ENCODE peak calls at places on chromosome 21, in five cellular contexts. Z is BE2C; C is fibroblast of mammary gland; O is stimulated activated CD4-positive, alpha-beta T cell treated with anti-CD3 and anti-CD28 coated beads, Interleukin-1b, Interleukin-23, amount 100 ng/mL, for 24 hours; R is IMR-90. T is an unnamed sample.

GRCh38 chr21:44865561-44866280 is 7.8 kb downstream of the PTTG1IP start:
- DNase-seq in R (no peak), O (no peak), C (peak), Z (no peak), T (no peak)

GRCh38 chr21:46093668-46094400 is 4.1 kb upstream of the COL6A2 start:
- DNase-seq in C (no peak), O (no peak), Z (no peak), R (no peak), T (no peak)

GRCh38 chr21:30831194-30831765 is 1.7 kb upstream of the KRTAP7-1 start:
- DNase-seq in Z (peak), O (peak), R (no peak), C (peak), T (no peak)

GRCh38 chr21:16113052-16113715 is 383.4 kb downstream of the USP25 start:
- DNase-seq in C (peak), Z (no peak), R (peak), O (no peak), T (peak)

GRCh38 chr21:29346771-29347170 is 48.0 kb downstream of the BACH1 start:
- DNase-seq in O (no peak), C (no peak), Z (no peak), R (no peak), T (no peak)

GRCh38 chr21:16040601-16041000 is 310.8 kb downstream of the USP25 start:
- DNase-seq in Z (no peak), C (peak), R (peak), O (no peak), T (peak)

GRCh38 chr21:27476696-27477095 is 509.8 kb upstream of the ADAMTS5 start:
- DNase-seq in O (no peak), C (peak), R (peak), Z (no peak), T (peak)

GRCh38 chr21:42593815-42594157 is 59.6 kb upstream of the PDE9A start:
- DNase-seq in O (no peak), R (no peak), C (no peak), Z (no peak), T (no peak)

GRCh38 chr21:34519013-34519412 is 7.0 kb upstream of the KCNE1 start:
- DNase-seq in R (no peak), Z (no peak), O (no peak), C (no peak), T (no peak)